ENCODE peak calls at places on chromosomes 7 and 10, in six cellular contexts. T is ovary, U is IMR-90, L is adrenal gland, O is prostate gland, R is heart left ventricle. H is an unnamed sample.

GRCh38 chr7:82319674-82320118 is 123.9 kb downstream of the CACNA2D1 start:
- DNase-seq in T (peak; percentile 70), U (peak; percentile 88), L (peak; percentile 95), O (peak; percentile 71), R (peak; percentile 94), H (peak; percentile 98)

GRCh38 chr7:36512607-36513006 is 122.9 kb downstream of the ANLN start:
- DNase-seq in T (no peak), U (no peak), L (no peak), O (no peak), R (no peak), H (no peak)

GRCh38 chr10:35035641-35036040 is 54.5 kb downstream of the CUL2 start:
- DNase-seq in T (no peak), U (no peak), L (no peak), O (no peak), R (no peak), H (no peak)

GRCh38 chr10:79482721-79483120 is 29.6 kb upstream of the EIF5AL1 start:
- DNase-seq in T (no peak), U (no peak), L (no peak), O (no peak), R (no peak), H (no peak)

GRCh38 chr10:132698761-132699391 is 87.1 kb downstream of the NKX6-2 start:
- DNase-seq in T (no peak), U (no peak), L (no peak), O (no peak), R (no peak), H (peak; percentile 1)

GRCh38 chr10:22466763-22467334 is 121.6 kb downstream of the SPAG6 start:
- DNase-seq in T (no peak), U (no peak), L (no peak), O (peak; percentile 59), R (no peak), H (no peak)

GRCh38 chr7:158645842-158646241 is 58.2 kb upstream of the PTPRN2 start:
- DNase-seq in T (no peak), U (no peak), L (no peak), O (no peak), R (no peak), H (no peak)

GRCh38 chr10:46226232-46226631 is 60.6 kb upstream of the ANTXRL start:
- DNase-seq in T (no peak), U (no peak), L (no peak), O (no peak), R (no peak), H (no peak)

GRCh38 chr7:129609666-129610065 is 1.9 kb upstream of the NRF1 start:
- DNase-seq in T (no peak), U (no peak), L (no peak), O (no peak), R (no peak), H (no peak)

GRCh38 chr7:37901890-37902524 is 14.6 kb downstream of the SFRP4 start:
- DNase-seq in T (no peak), U (peak; percentile 4), L (peak; percentile 15), O (no peak), R (no peak), H (no peak)

GRCh38 chr10:35040761-35041501 is 49.2 kb downstream of the CUL2 start:
- DNase-seq in T (no peak), U (peak; percentile 63), L (no peak), O (no peak), R (no peak), H (no peak)

GRCh38 chr10:127293640-127294039 is 97.2 kb upstream of the INSYN2A start:
- DNase-seq in T (no peak), U (no peak), L (no peak), O (no peak), R (no peak), H (no peak)

GRCh38 chr7:13321321-13321720 is 633.9 kb downstream of the ARL4A start:
- DNase-seq in T (no peak), U (no peak), L (no peak), O (no peak), R (no peak), H (no peak)

GRCh38 chr10:3867454-3868273 is 82.7 kb upstream of the KLF6 start:
- DNase-seq in T (no peak), U (peak; percentile 49), L (no peak), O (no peak), R (no peak), H (no peak)

GRCh38 chr7:105805619-105806018 is 70.8 kb downstream of the ATXN7L1 start:
- DNase-seq in T (no peak), U (peak; percentile 46), L (no peak), O (no peak), R (no peak), H (no peak)

GRCh38 chr7:95611224-95611623 is 14.9 kb upstream of the PDK4 start:
- DNase-seq in T (no peak), U (no peak), L (no peak), O (no peak), R (no peak), H (no peak)

GRCh38 chr10:20890009-20890408 is 7.1 kb downstream of the NEBL start:
- DNase-seq in T (no peak), U (no peak), L (no peak), O (no peak), R (no peak), H (no peak)

DNA sequence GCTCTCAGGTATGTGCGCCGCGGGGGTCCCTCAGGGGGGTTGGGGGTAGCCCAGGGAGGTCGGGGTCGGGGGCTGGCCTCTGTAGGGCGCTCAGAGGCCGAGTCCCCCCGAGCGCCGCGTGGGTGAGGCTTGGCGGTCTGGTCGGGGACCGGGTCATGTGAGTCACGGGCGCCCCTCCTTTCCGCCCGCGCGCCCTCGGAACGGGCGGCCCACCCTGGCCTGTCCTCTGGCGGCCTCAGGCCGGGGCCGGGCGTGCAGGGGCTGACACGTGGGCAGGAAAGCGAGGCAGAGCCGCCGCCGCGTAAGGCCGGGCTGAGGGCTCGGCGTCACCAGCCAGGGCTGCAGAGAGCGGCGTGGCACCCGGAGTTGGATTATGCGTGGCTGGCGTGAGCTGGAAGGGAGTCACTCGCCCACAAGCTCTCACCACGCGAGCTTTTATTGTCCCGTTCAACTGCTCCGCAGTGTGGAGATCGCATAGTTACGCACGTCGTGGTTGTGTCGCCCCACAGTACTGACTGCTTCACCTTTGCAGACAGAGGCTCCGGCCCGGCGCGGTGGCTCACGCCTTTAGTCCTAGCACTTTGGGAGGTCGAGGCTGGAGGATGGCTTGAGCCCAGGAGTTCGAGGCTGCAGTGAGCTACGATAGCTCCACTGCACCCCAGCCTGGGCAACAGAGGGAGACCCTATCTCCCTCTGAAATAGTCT is 387 bp downstream of the SHLD2 start:
- DNase-seq in T (peak; percentile 84), U (peak; percentile 80), L (peak; percentile 92), O (peak; percentile 55), R (peak; percentile 91), H (peak; percentile 88)
- TF ChIP-seq POLR2A in T (peak; percentile 21), U (peak; percentile 83), L (peak; percentile 60), O (peak; percentile 37), R (peak; percentile 32), H (no peak)

GRCh38 chr10:97428572-97428981 is 2.6 kb downstream of the PGAM1 start:
- DNase-seq in T (no peak), U (no peak), L (no peak), O (no peak), R (no peak), H (no peak)
- H3K27ac ChIP-seq in T (no peak overlapping the region), U (peak overlapping the region; percentile 71), L (peak overlapping the region; percentile 28), O (no peak overlapping the region), R (no peak overlapping the region), H (no peak overlapping the region)

GRCh38 chr10:113073549-113074189 is 123.6 kb downstream of the TCF7L2 start:
- DNase-seq in T (peak; percentile 51), U (peak; percentile 97), L (peak; percentile 58), O (no peak), R (peak; percentile 67), H (peak; percentile 26)
- TF ChIP-seq POLR2A in T (no peak), U (peak; percentile 43), L (no peak), O (no peak), R (no peak), H (no peak)

GRCh38 chr7:137937202-137937560 is 64.7 kb downstream of the CREB3L2 start:
- DNase-seq in T (no peak), U (peak; percentile 74), L (peak; percentile 50), O (no peak), R (no peak), H (peak; percentile 78)
- H3K27ac ChIP-seq in T (no peak overlapping the region), U (no peak overlapping the region), L (peak overlapping the region; percentile 80), O (no peak overlapping the region), R (no peak overlapping the region), H (peak overlapping the region; percentile 77)

GRCh38 chr7:38907066-38907465 is 1.9 kb downstream of the VPS41 start:
- DNase-seq in T (no peak), U (no peak), L (no peak), O (no peak), R (no peak), H (no peak)

GRCh38 chr7:38909870-38910269 is 879 bp upstream of the VPS41 start:
- DNase-seq in T (no peak), U (no peak), L (no peak), O (no peak), R (no peak), H (no peak)

GRCh38 chr7:38903057-38903456 is 5.9 kb downstream of the VPS41 start:
- DNase-seq in T (no peak), U (no peak), L (no peak), O (no peak), R (no peak), H (no peak)

GRCh38 chr7:38905026-38905759 is 3.8 kb downstream of the VPS41 start:
- DNase-seq in T (no peak), U (peak; percentile 49), L (no peak), O (no peak), R (no peak), H (no peak)

GRCh38 chr7:38908759-38909335 is at the start of gene VPS41:
- DNase-seq in T (peak; percentile 63), U (peak; percentile 69), L (peak; percentile 73), O (peak; percentile 86), R (peak; percentile 81), H (peak; percentile 81)
- TF ChIP-seq POLR2A in T (no peak), U (no peak), L (no peak), O (peak; percentile 46), R (no peak), H (peak; percentile 52)

GRCh38 chr10:98461500-98461842 is 14.7 kb upstream of the HPS1 start:
- DNase-seq in T (no peak), U (no peak), L (no peak), O (no peak), R (no peak), H (no peak)
- H3K27ac ChIP-seq in T (no peak overlapping the region), U (peak overlapping the region; percentile 59), L (peak overlapping the region; percentile 74), O (no peak overlapping the region), R (peak overlapping the region; percentile 35), H (no peak overlapping the region)

H was measured in thyroid gland.